ENCODE peak calls at places on chromosomes 4 and X, in seven cellular contexts. I is Peyer's patch; Z is A549; W is neural progenitor cell; A is left ventricle myocardium inferior; S is CD4-positive, alpha-beta memory T cell; E is H9. Q is an unnamed sample.
A peak's percentile ranks its signal among the peaks of the same experiment; 100 is the strongest.

GRCh38 chr4:71389149-71389840 is 50.5 kb downstream of the SLC4A4 start:
- DNase-seq in I (no peak), Z (peak; percentile 40), W (no peak), A (no peak), S (no peak), E (no peak), Q (no peak)

GRCh38 chr4:176013466-176014247 is 52.0 kb upstream of the WDR17 start:
- DNase-seq in I (no peak), Z (no peak), W (no peak), A (no peak), S (no peak), E (no peak), Q (no peak)

GRCh38 chrX:115344885-115345653 is 55.6 kb downstream of the LUZP4 start:
- DNase-seq in I (no peak), Z (peak; percentile 91), W (peak; percentile 86), A (peak; percentile 80), S (no peak), E (peak; percentile 68), Q (peak; percentile 88)

GRCh38 chr4:39526810-39527295 is 386 bp downstream of the UGDH start:
- DNase-seq in I (peak; percentile 40), Z (no peak), W (peak; percentile 29), A (no peak), S (peak; percentile 9), E (no peak), Q (no peak)

GRCh38 chr4:3460926-3461325 is 2.2 kb upstream of the DOK7 start:
- DNase-seq in I (no peak), Z (no peak), W (no peak), A (peak; percentile 13), S (no peak), E (no peak), Q (peak; percentile 56)

GRCh38 chr4:152044341-152044740 is 283.5 kb upstream of the GATB start:
- DNase-seq in I (no peak), Z (no peak), W (no peak), A (no peak), S (no peak), E (no peak), Q (no peak)

GRCh38 chrX:40267334-40268118 is 169.8 kb upstream of the BCOR start:
- DNase-seq in I (no peak), Z (no peak), W (no peak), A (no peak), S (no peak), E (no peak), Q (no peak)

GRCh38 chr4:76803522-76803921 is 94.4 kb downstream of the SOWAHB start:
- DNase-seq in I (no peak), Z (peak; percentile 24), W (no peak), A (no peak), S (no peak), E (no peak), Q (no peak)

GRCh38 chrX:20139966-20140365 is 1.7 kb downstream of the EIF1AX start:
- DNase-seq in I (no peak), Z (no peak), W (no peak), A (no peak), S (no peak), E (no peak), Q (no peak)

GRCh38 chr4:88697588-88698329 is at the start of gene NAP1L5:
- DNase-seq in I (peak; percentile 59), Z (peak; percentile 50), W (peak; percentile 50), A (peak; percentile 67), S (peak; percentile 86), E (peak; percentile 64), Q (peak; percentile 84)

GRCh38 chrX:39953879-39954278 is 143.9 kb downstream of the BCOR start:
- DNase-seq in I (no peak), Z (peak; percentile 88), W (no peak), A (peak; percentile 72), S (no peak), E (no peak), Q (no peak)

GRCh38 chrX:19955306-19955705 is 35.6 kb downstream of the BCLAF3 start:
- DNase-seq in I (no peak), Z (no peak), W (no peak), A (no peak), S (no peak), E (no peak), Q (no peak)

GRCh38 chr4:76023381-76023780 is at the start of gene CXCL10:
- DNase-seq in I (no peak), Z (no peak), W (no peak), A (no peak), S (peak; percentile 20), E (no peak), Q (no peak)

GRCh38 chr4:39037491-39037825 is 5.2 kb upstream of the TMEM156 start:
- DNase-seq in I (no peak), Z (peak; percentile 33), W (peak; percentile 50), A (no peak), S (no peak), E (no peak), Q (no peak)

GRCh38 chrX:108312938-108313337 is 125.3 kb downstream of the COL4A6 start:
- DNase-seq in I (no peak), Z (peak; percentile 72), W (peak; percentile 29), A (peak; percentile 28), S (no peak), E (peak; percentile 73), Q (peak; percentile 51)

GRCh38 chr4:140611854-140612253 is 43.1 kb upstream of the UCP1 start:
- DNase-seq in I (no peak), Z (no peak), W (no peak), A (no peak), S (no peak), E (no peak), Q (no peak)

GRCh38 chr4:140609548-140610425 is 41.0 kb upstream of the UCP1 start:
- DNase-seq in I (no peak), Z (peak; percentile 42), W (peak; percentile 51), A (no peak), S (peak; percentile 32), E (no peak), Q (no peak)

GRCh38 chr4:140612356-140612755 is 43.6 kb upstream of the UCP1 start:
- DNase-seq in I (no peak), Z (no peak), W (no peak), A (no peak), S (no peak), E (no peak), Q (no peak)

GRCh38 chr4:140617494-140618060 is 48.8 kb upstream of the UCP1 start:
- DNase-seq in I (no peak), Z (no peak), W (peak; percentile 44), A (no peak), S (no peak), E (no peak), Q (no peak)

GRCh38 chr4:140615451-140615850 is 46.7 kb upstream of the UCP1 start:
- DNase-seq in I (no peak), Z (no peak), W (no peak), A (no peak), S (no peak), E (no peak), Q (no peak)
- H3K27ac ChIP-seq in I (no peak overlapping the region), Z (no peak overlapping the region), W (no peak overlapping the region), A (no peak overlapping the region), S (no peak overlapping the region), E (no peak overlapping the region), Q (no peak overlapping the region)

GRCh38 chr4:54545663-54546424 is 111.9 kb upstream of the KIT start:
- DNase-seq in I (no peak), Z (no peak), W (no peak), A (no peak), S (no peak), E (no peak), Q (no peak)
- H3K27ac ChIP-seq in I (no peak overlapping the region), Z (no peak overlapping the region), W (no peak overlapping the region), A (no peak overlapping the region), S (no peak overlapping the region), E (no peak overlapping the region), Q (no peak overlapping the region)

GRCh38 chr4:10097906-10098769 is 18.5 kb downstream of the WDR1 start:
- DNase-seq in I (no peak), Z (no peak), W (no peak), A (no peak), S (no peak), E (no peak), Q (no peak)
- H3K27ac ChIP-seq in I (peak overlapping the region; percentile 60), Z (no peak overlapping the region), W (no peak overlapping the region), A (peak overlapping the region; percentile 83), S (peak overlapping the region; percentile 74), E (no peak overlapping the region), Q (peak overlapping the region; percentile 99)

GRCh38 chr4:23034726-23035125 is 342.0 kb downstream of the GBA3 start:
- DNase-seq in I (no peak), Z (no peak), W (no peak), A (no peak), S (no peak), E (no peak), Q (no peak)
- H3K27ac ChIP-seq in I (no peak overlapping the region), Z (no peak overlapping the region), W (no peak overlapping the region), A (no peak overlapping the region), S (no peak overlapping the region), E (no peak overlapping the region), Q (no peak overlapping the region)

DNA sequence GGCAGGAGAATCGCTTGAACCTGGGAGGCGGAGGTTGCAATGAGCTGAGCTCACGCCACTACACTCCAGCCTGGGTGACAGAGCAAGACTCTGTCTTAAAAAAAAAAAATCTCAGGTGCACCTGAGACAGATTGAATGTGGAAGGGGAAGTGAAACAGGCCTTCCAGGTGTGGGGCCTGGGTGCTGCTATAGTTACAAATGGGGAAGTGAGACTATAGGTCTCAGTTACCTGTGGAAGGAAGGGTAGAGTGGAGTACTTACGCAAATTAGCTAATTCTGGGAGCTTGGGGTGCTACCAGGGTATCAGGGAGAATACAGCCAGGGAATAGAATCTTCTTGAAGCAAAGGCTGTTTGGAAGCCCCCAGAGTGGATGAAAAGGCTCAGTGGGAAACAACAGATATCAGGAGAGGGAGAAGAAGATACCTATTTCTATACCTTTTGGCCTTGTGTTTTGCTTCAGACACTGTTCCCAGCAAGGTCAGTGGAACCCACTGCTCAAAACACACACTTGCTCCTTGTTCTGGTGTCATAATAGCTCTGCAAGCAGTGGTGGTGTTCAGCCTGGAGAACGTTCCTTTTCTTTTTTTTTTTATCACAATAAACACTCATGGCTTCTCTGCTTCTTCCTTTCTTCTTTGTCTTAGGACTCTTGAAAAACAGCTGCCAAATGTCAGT is 7.0 kb downstream of the CD38 start:
- DNase-seq in I (peak; percentile 70), Z (no peak), W (no peak), A (no peak), S (no peak), E (no peak), Q (no peak)
- H3K27ac ChIP-seq in I (peak overlapping the region; percentile 50), Z (no peak overlapping the region), W (no peak overlapping the region), A (no peak overlapping the region), S (no peak overlapping the region), E (no peak overlapping the region), Q (no peak overlapping the region)